ENCODE peak calls at places on chromosomes 13 and 19, in seven cellular contexts. D is upper lobe of right lung, Z is PC-9, U is keratinocyte, G is prostate gland, J is PC-3, N is fibroblast of lung. W is an unnamed sample.

GRCh38 chr13:45149964-45150363 is 29.7 kb downstream of the GTF2F2 start:
- DNase-seq in D (no peak), Z (no peak), U (no peak), G (no peak), J (no peak), N (no peak), W (no peak)

GRCh38 chr13:100235311-100235901 is 146.5 kb downstream of the PCCA start:
- DNase-seq in D (no peak), Z (peak; percentile 39), U (peak; percentile 9), G (peak; percentile 26), J (peak; percentile 63), N (peak; percentile 43), W (no peak)

GRCh38 chr19:17952041-17952976 is 14.6 kb upstream of the KCNN1 start:
- DNase-seq in D (no peak), Z (no peak), U (no peak), G (no peak), J (no peak), N (no peak), W (no peak)

GRCh38 chr19:990119-990571 is 6.0 kb downstream of the WDR18 start:
- DNase-seq in D (no peak), Z (no peak), U (no peak), G (no peak), J (no peak), N (no peak), W (no peak)

GRCh38 chr19:2734589-2735288 is 5.1 kb downstream of the SLC39A3 start:
- DNase-seq in D (no peak), Z (no peak), U (no peak), G (no peak), J (no peak), N (no peak), W (no peak)

GRCh38 chr13:84655677-84656076 is 773.4 kb upstream of the SLITRK1 start:
- DNase-seq in D (no peak), Z (no peak), U (no peak), G (no peak), J (no peak), N (peak; percentile 82), W (no peak)

GRCh38 chr19:14146789-14147216 is 10.4 kb upstream of the ASF1B start:
- DNase-seq in D (no peak), Z (no peak), U (no peak), G (no peak), J (peak; percentile 16), N (peak; percentile 81), W (no peak)

GRCh38 chr13:98478134-98479129 is 98.5 kb downstream of the STK24 start:
- DNase-seq in D (no peak), Z (no peak), U (no peak), G (no peak), J (peak; percentile 26), N (peak; percentile 88), W (no peak)

GRCh38 chr13:30140973-30141372 is 166.4 kb downstream of the KATNAL1 start:
- DNase-seq in D (no peak), Z (no peak), U (no peak), G (no peak), J (no peak), N (no peak), W (no peak)

GRCh38 chr13:51684076-51684475 is 99.8 kb downstream of the WDFY2 start:
- DNase-seq in D (no peak), Z (no peak), U (no peak), G (no peak), J (no peak), N (peak; percentile 68), W (no peak)

GRCh38 chr19:15251749-15252397 is 19.6 kb upstream of the EPHX3 start:
- DNase-seq in D (no peak), Z (peak; percentile 78), U (no peak), G (peak; percentile 78), J (peak; percentile 55), N (peak; percentile 93), W (no peak)

GRCh38 chr13:83730674-83731073 is 151.6 kb downstream of the SLITRK1 start:
- DNase-seq in D (no peak), Z (no peak), U (no peak), G (no peak), J (no peak), N (no peak), W (no peak)

GRCh38 chr19:58154287-58154678 is 3.7 kb upstream of the ZNF329 start:
- DNase-seq in D (peak; percentile 65), Z (peak; percentile 50), U (no peak), G (peak; percentile 12), J (no peak), N (peak; percentile 61), W (no peak)

GRCh38 chr19:35901055-35901644 is 810 bp upstream of the NFKBID start:
- DNase-seq in D (no peak), Z (peak; percentile 65), U (no peak), G (no peak), J (peak; percentile 27), N (peak; percentile 65), W (no peak)

GRCh38 chr13:33455291-33455690 is 169.7 kb upstream of the STARD13 start:
- DNase-seq in D (no peak), Z (no peak), U (no peak), G (no peak), J (no peak), N (no peak), W (no peak)

GRCh38 chr19:8366961-8367326 is 3.0 kb downstream of the ANGPTL4 start:
- DNase-seq in D (peak; percentile 66), Z (no peak), U (no peak), G (no peak), J (no peak), N (peak; percentile 32), W (no peak)

GRCh38 chr19:19342086-19343015 is 21.7 kb downstream of the MAU2 start:
- DNase-seq in D (peak; percentile 84), Z (peak; percentile 51), U (no peak), G (peak; percentile 33), J (peak; percentile 64), N (peak; percentile 41), W (no peak)

GRCh38 chr19:14381689-14382474 is 638 bp downstream of the ADGRE5 start:
- DNase-seq in D (no peak), Z (peak; percentile 76), U (no peak), G (no peak), J (peak; percentile 69), N (peak; percentile 31), W (peak; percentile 63)

GRCh38 chr19:3125900-3126524 is 9.8 kb upstream of the GNA15 start:
- DNase-seq in D (peak; percentile 79), Z (peak; percentile 58), U (no peak), G (no peak), J (peak; percentile 65), N (peak; percentile 16), W (peak; percentile 71)

GRCh38 chr19:38317104-38317612 is 1.4 kb upstream of the YIF1B start:
- DNase-seq in D (no peak), Z (no peak), U (no peak), G (no peak), J (no peak), N (no peak), W (peak; percentile 42)
- H3K27me3 ChIP-seq in D (no peaks in the 10 kb centered on the region), Z (peaks cover 17% of the 10 kb centered on the region), U (no peaks in the 10 kb centered on the region), G (no peaks in the 10 kb centered on the region), J (no peaks in the 10 kb centered on the region), N (no peaks in the 10 kb centered on the region), W (no peaks in the 10 kb centered on the region)

GRCh38 chr13:111506621-111507020 is 186.2 kb downstream of the TEX29 start:
- DNase-seq in D (no peak), Z (no peak), U (no peak), G (no peak), J (no peak), N (no peak), W (no peak)

GRCh38 chr13:111510502-111511218 is 190.2 kb downstream of the TEX29 start:
- DNase-seq in D (no peak), Z (no peak), U (no peak), G (no peak), J (no peak), N (no peak), W (no peak)

GRCh38 chr13:111508902-111509509 is 188.6 kb downstream of the TEX29 start:
- DNase-seq in D (no peak), Z (no peak), U (no peak), G (no peak), J (no peak), N (no peak), W (no peak)

GRCh38 chr13:111506131-111506530 is 185.7 kb downstream of the TEX29 start:
- DNase-seq in D (no peak), Z (no peak), U (no peak), G (no peak), J (no peak), N (no peak), W (no peak)

DNA sequence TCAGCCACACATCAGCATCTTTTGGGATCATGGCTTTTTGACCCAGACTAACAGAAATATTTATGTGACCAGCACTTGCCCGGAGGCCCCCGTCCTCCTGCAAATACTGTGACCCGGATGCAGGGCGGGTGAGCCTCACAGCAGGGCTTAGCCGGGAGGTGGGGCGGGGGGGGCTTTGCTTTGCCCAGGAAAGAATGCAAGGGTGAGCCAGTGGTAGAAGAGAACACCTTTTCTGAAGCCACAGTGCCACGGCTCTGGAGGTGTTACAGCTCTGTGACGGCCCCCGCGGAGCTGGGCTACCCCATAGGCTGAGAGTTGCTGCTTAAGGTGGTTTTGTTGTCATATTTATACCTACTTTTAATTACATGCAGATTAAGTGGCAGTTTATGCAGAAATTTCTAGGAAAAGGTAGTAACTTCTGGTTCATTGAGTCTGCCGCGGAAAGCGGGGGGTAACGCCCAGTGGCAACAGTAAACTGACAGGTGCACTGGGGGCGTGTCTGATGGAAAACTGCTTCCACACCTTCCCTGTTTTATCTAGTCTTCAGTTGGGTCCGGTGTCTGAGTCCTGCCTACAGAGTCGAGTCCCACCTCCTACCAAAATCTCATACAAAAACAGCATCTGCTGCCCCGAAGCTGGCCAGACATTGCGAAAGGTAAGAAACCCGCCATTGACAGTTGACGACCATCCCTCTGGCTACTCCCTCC is 187.9 kb downstream of the TEX29 start:
- DNase-seq in D (no peak), Z (peak; percentile 29), U (no peak), G (no peak), J (no peak), N (no peak), W (no peak)
- TF ChIP-seq CTCF in D (no peak), Z (no peak), U (no peak), G (no peak), J (no peak), N (no peak), W (no peak)

GRCh38 chr19:10988921-10989320 is 28.1 kb downstream of the SMARCA4 start:
- DNase-seq in D (no peak), Z (no peak), U (no peak), G (no peak), J (no peak), N (no peak), W (no peak)

GRCh38 chr19:10991076-10991475 is 30.2 kb downstream of the SMARCA4 start:
- DNase-seq in D (no peak), Z (no peak), U (no peak), G (no peak), J (no peak), N (no peak), W (no peak)

GRCh38 chr19:10987621-10988297 is 26.9 kb downstream of the SMARCA4 start:
- DNase-seq in D (no peak), Z (no peak), U (no peak), G (no peak), J (no peak), N (no peak), W (no peak)

GRCh38 chr19:10986301-10987127 is 25.7 kb downstream of the SMARCA4 start:
- DNase-seq in D (no peak), Z (no peak), U (no peak), G (no peak), J (no peak), N (no peak), W (no peak)

GRCh38 chr19:10988380-10988779 is 27.6 kb downstream of the SMARCA4 start:
- DNase-seq in D (no peak), Z (no peak), U (no peak), G (no peak), J (no peak), N (no peak), W (no peak)
- H3K27ac ChIP-seq in D (no peak overlapping the region), Z (no peak overlapping the region), U (no peak overlapping the region), G (no peak overlapping the region), J (no peak overlapping the region), N (no peak overlapping the region), W (no peak overlapping the region)

GRCh38 chr19:6587093-6587820 is 3.7 kb downstream of the CD70 start:
- DNase-seq in D (no peak), Z (no peak), U (no peak), G (no peak), J (no peak), N (no peak), W (no peak)
- H3K27me3 ChIP-seq in D (peaks cover 67% of the 10 kb centered on the region), Z (peaks cover 17% of the 10 kb centered on the region), U (peaks cover 61% of the 10 kb centered on the region), G (peaks cover 11% of the 10 kb centered on the region), J (peaks cover 59% of the 10 kb centered on the region), N (peaks cover 17% of the 10 kb centered on the region), W (peaks cover 56% of the 10 kb centered on the region)

W was measured in CD4-positive, alpha-beta T cell.